ENCODE peak calls at places on chromosomes 1 and 21, in seven cellular contexts. Z, B, U, M, W, P and I are unnamed samples.

GRCh38 chr1:163046071-163046470 is 23.1 kb upstream of the RGS4 start:
- DNase-seq in Z (no peak), B (no peak), U (no peak), M (no peak), W (no peak), P (no peak), I (no peak)

GRCh38 chr1:11979453-11979817 is 809 bp upstream of the MFN2 start:
- DNase-seq in Z (no peak), B (no peak), U (no peak), M (no peak), W (no peak), P (no peak), I (no peak)

GRCh38 chr1:80675469-80675868 is 1125.3 kb upstream of the ADGRL2 start:
- DNase-seq in Z (no peak), B (no peak), U (no peak), M (no peak), W (no peak), P (no peak), I (no peak)

GRCh38 chr1:64172458-64172983 is 30.9 kb upstream of the UBE2U start:
- DNase-seq in Z (peak; percentile 39), B (no peak), U (no peak), M (no peak), W (peak; percentile 52), P (peak; percentile 25), I (no peak)

GRCh38 chr21:16002872-16003466 is 273.2 kb downstream of the USP25 start:
- DNase-seq in Z (peak; percentile 59), B (no peak), U (no peak), M (no peak), W (peak; percentile 34), P (no peak), I (no peak)

GRCh38 chr1:160437432-160438319 is 37.3 kb downstream of the VANGL2 start:
- DNase-seq in Z (no peak), B (no peak), U (peak; percentile 62), M (no peak), W (no peak), P (no peak), I (no peak)

GRCh38 chr1:73401666-73402065 is 796.3 kb downstream of the LRRIQ3 start:
- DNase-seq in Z (no peak), B (no peak), U (no peak), M (no peak), W (no peak), P (no peak), I (no peak)

GRCh38 chr1:224212618-224213037 is 29.6 kb downstream of the DEGS1 start:
- DNase-seq in Z (no peak), B (no peak), U (no peak), M (no peak), W (no peak), P (no peak), I (no peak)

GRCh38 chr1:155889566-155889965 is 21.6 kb downstream of the RIT1 start:
- DNase-seq in Z (peak; percentile 64), B (no peak), U (no peak), M (no peak), W (no peak), P (no peak), I (no peak)

GRCh38 chr1:25997759-25998074 is at the start of gene PAFAH2:
- DNase-seq in Z (no peak), B (peak; percentile 67), U (no peak), M (no peak), W (peak; percentile 61), P (no peak), I (no peak)

GRCh38 chr1:205709059-205709398 is 28.7 kb upstream of the SLC45A3 start:
- DNase-seq in Z (peak; percentile 80), B (no peak), U (no peak), M (no peak), W (no peak), P (peak; percentile 47), I (no peak)

GRCh38 chr1:206002833-206003532 is at the start of gene RAB7B:
- DNase-seq in Z (no peak), B (no peak), U (no peak), M (no peak), W (no peak), P (no peak), I (no peak)

GRCh38 chr1:11806307-11806936 is 431 bp downstream of the CLCN6 start:
- DNase-seq in Z (peak; percentile 45), B (peak; percentile 51), U (no peak), M (no peak), W (no peak), P (no peak), I (no peak)

GRCh38 chr1:203306089-203306969 is 1.0 kb downstream of the BTG2 start:
- DNase-seq in Z (peak; percentile 83), B (peak; percentile 89), U (no peak), M (no peak), W (peak; percentile 82), P (peak; percentile 62), I (peak; percentile 51)

GRCh38 chr1:56202186-56202585 is 377.2 kb downstream of the PLPP3 start:
- DNase-seq in Z (no peak), B (no peak), U (no peak), M (no peak), W (no peak), P (no peak), I (no peak)

GRCh38 chr1:85579619-85580018 is 942 bp upstream of the CCN1 start:
- DNase-seq in Z (peak; percentile 86), B (no peak), U (no peak), M (no peak), W (no peak), P (no peak), I (no peak)

GRCh38 chr1:206655471-206655882 is 20.1 kb downstream of the DYRK3 start:
- DNase-seq in Z (peak; percentile 30), B (no peak), U (no peak), M (no peak), W (peak; percentile 55), P (no peak), I (no peak)

GRCh38 chr1:228765543-228765942 is 30.3 kb downstream of the RHOU start:
- DNase-seq in Z (no peak), B (no peak), U (no peak), M (no peak), W (no peak), P (no peak), I (no peak)

GRCh38 chr1:55670331-55671082 is 455.3 kb upstream of the USP24 start:
- DNase-seq in Z (no peak), B (no peak), U (no peak), M (no peak), W (no peak), P (no peak), I (no peak)

DNA sequence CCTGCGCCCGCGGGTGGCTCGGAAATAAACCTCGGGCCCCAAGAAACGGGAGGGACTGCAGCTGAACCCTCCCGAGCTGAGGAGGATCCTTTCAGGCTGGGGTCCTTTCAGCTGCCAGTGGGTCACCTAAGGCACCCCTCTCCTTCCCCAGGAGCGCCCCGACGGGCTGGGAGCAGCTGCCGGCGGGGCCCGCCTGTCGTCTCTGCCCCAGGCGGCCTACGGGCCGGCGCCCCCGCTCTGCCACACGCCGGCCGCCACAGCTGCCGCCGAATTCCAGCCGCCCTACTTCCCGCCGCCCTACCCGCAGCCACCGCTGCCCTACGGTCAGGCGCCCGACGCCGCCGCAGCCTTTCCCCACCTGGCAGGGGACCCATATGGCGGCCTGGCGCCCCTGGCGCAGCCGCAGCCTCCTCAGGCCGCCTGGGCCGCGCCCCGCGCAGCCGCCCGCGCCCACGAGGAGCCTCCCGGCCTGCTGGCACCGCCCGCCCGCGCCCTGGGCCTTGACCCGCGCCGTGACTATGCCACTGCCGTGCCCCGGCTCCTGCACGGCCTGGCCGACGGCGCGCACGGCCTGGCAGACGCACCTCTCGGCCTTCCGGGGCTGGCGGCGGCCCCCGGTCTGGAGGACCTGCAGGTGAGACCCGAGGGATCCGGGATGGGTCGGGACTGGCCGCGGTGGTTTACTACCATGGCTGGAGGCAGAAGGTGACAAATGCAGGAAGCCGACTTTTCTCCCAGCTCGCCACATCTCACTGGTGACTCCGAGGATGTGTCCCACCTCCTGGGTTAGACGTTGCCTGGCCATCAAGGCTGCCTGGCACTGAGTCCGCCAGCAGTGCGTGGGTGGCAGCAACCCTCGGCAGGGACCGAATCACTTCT is 901 bp downstream of the TFAP2E start:
- DNase-seq in Z (no peak), B (no peak), U (no peak), M (no peak), W (no peak), P (no peak), I (no peak)
- TF ChIP-seq MAX in Z (no peak), B (no peak), U (no peak), M (peak; percentile 0), W (no peak), P (no peak), I (no peak)

DNA sequence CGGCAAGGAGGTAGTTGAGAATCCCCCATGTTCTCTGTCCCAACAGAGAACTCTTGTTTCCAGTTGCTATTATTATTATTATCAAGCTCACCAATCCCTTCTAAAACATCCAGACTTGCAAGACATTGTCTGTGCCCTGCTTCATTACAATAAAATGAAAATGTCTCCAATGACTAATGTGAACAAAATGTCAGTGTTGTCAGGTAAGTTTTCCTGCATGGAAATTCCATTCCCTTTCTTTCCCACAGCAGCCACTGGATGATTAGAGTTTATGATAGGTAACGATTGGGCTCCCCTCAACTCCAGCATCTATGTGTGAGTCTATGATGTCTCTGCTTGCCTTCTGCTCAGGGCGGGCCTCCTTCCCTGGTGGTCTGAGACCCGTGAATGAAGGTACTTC is 8.9 kb upstream of the DYRK1A start:
- DNase-seq in Z (peak; percentile 75), B (no peak), U (no peak), M (no peak), W (no peak), P (no peak), I (no peak)
- H3K4me1 ChIP-seq in Z (peaks cover 20% of the 10 kb centered on the region), B (peaks cover 4% of the 10 kb centered on the region), U (no peaks in the 10 kb centered on the region), M (peaks cover 8% of the 10 kb centered on the region), W (no peaks in the 10 kb centered on the region), P (peaks cover 12% of the 10 kb centered on the region), I (no peaks in the 10 kb centered on the region)

GRCh38 chr1:183092350-183092749 is 69.1 kb downstream of the LAMC1 start:
- DNase-seq in Z (no peak), B (no peak), U (no peak), M (no peak), W (no peak), P (no peak), I (no peak)
- H4K20me1 ChIP-seq in Z (peaks cover 6% of the 10 kb centered on the region), B (no peaks in the 10 kb centered on the region), U (no peaks in the 10 kb centered on the region), M (peaks cover 3% of the 10 kb centered on the region), W (peaks cover 60% of the 10 kb centered on the region), P (no peaks in the 10 kb centered on the region), I (no peaks in the 10 kb centered on the region)

GRCh38 chr1:76238094-76238551 is 163.6 kb downstream of the ST6GALNAC3 start:
- DNase-seq in Z (no peak), B (no peak), U (no peak), M (no peak), W (no peak), P (no peak), I (peak; percentile 73)
- TF ChIP-seq MAX in Z (no peak), B (no peak), U (no peak), M (no peak), W (no peak), P (no peak), I (peak; percentile 34)

DNA sequence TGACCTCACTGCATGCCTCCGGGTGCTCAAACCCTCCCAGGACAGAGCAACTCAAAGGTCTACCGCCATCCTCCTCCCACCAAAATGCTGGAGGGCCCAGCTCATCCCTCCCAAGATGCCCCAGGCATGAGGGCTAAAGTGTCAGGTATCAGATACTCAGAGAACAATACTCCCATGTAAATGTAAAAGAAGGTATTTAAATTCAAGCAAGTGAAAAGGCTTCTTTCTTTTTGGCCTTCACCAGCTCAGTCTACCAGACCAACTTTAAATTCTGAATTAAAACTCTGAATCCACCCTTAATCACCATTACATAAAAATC is 3.0 kb downstream of the PARP1 start:
- DNase-seq in Z (no peak), B (no peak), U (no peak), M (peak; percentile 59), W (no peak), P (no peak), I (no peak)
- H3K4me1 ChIP-seq in Z (peaks cover 20% of the 10 kb centered on the region), B (peaks cover 34% of the 10 kb centered on the region), U (peaks cover 25% of the 10 kb centered on the region), M (peaks cover 32% of the 10 kb centered on the region), W (peaks cover 29% of the 10 kb centered on the region), P (peaks cover 55% of the 10 kb centered on the region), I (peaks cover 8% of the 10 kb centered on the region)

GRCh38 chr1:10681296-10682113 is 114.9 kb downstream of the CASZ1 start:
- DNase-seq in Z (no peak), B (no peak), U (no peak), M (no peak), W (no peak), P (peak; percentile 45), I (no peak)
- H4K20me1 ChIP-seq in Z (no peaks in the 10 kb centered on the region), B (peaks cover 32% of the 10 kb centered on the region), U (peaks cover 6% of the 10 kb centered on the region), M (no peaks in the 10 kb centered on the region), W (no peaks in the 10 kb centered on the region), P (no peaks in the 10 kb centered on the region), I (no peaks in the 10 kb centered on the region)